ENCODE peak calls at places on chromosomes 1 and 21, in nine cellular contexts. M is adipocyte; O is effector memory CD4-positive, alpha-beta T cell; F is mesenchymal stem cell; Y is heart right ventricle; X is cardiac muscle cell; R is thyroid gland; I is hepatocyte; B is body of pancreas. V is an unnamed sample.

GRCh38 chr1:174217787-174218574 is 58.7 kb downstream of the RABGAP1L start:
- DNase-seq in M (peak; percentile 77), O (no peak), F (peak; percentile 55), Y (no peak), X (peak; percentile 58), R (no peak), I (peak; percentile 39), B (no peak), V (no peak)

GRCh38 chr1:109161836-109162606 is 48.1 kb downstream of the ELAPOR1 start:
- DNase-seq in M (peak; percentile 94), O (no peak), F (peak; percentile 93), Y (no peak), X (peak; percentile 91), R (peak; percentile 77), I (peak; percentile 40), B (peak; percentile 26), V (peak; percentile 47)

GRCh38 chr1:226778657-226779058 is 39.6 kb upstream of the ITPKB start:
- DNase-seq in M (peak; percentile 88), O (no peak), F (peak; percentile 17), Y (peak; percentile 28), X (peak; percentile 98), R (peak; percentile 52), I (no peak), B (no peak), V (no peak)

GRCh38 chr1:160724445-160725242 is 13.0 kb upstream of the CD48 start:
- DNase-seq in M (no peak), O (no peak), F (no peak), Y (no peak), X (no peak), R (no peak), I (no peak), B (no peak), V (no peak)

GRCh38 chr1:210558302-210558701 is 229.6 kb downstream of the HHAT start:
- DNase-seq in M (peak; percentile 28), O (no peak), F (peak; percentile 15), Y (peak; percentile 45), X (peak; percentile 46), R (peak; percentile 89), I (peak; percentile 40), B (peak; percentile 80), V (peak; percentile 49)

GRCh38 chr1:58358311-58358710 is 188.2 kb downstream of the OMA1 start:
- DNase-seq in M (peak; percentile 62), O (no peak), F (peak; percentile 30), Y (no peak), X (peak; percentile 1), R (no peak), I (peak; percentile 16), B (no peak), V (no peak)

GRCh38 chr1:248196965-248197364 is at the start of gene OR2M3:
- DNase-seq in M (no peak), O (no peak), F (no peak), Y (no peak), X (no peak), R (no peak), I (no peak), B (no peak), V (no peak)

GRCh38 chr1:173205146-173206051 is 1.7 kb downstream of the TNFSF4 start:
- DNase-seq in M (peak; percentile 59), O (peak; percentile 1), F (peak; percentile 86), Y (no peak), X (peak; percentile 90), R (no peak), I (peak; percentile 51), B (peak; percentile 28), V (no peak)

GRCh38 chr21:46661627-46662366 is 26.3 kb downstream of the PRMT2 start:
- DNase-seq in M (no peak), O (no peak), F (no peak), Y (no peak), X (no peak), R (no peak), I (no peak), B (no peak), V (no peak)

GRCh38 chr1:208146650-208147049 is 97.5 kb downstream of the PLXNA2 start:
- DNase-seq in M (no peak), O (no peak), F (no peak), Y (no peak), X (no peak), R (no peak), I (no peak), B (no peak), V (peak; percentile 18)

GRCh38 chr21:42988234-42988965 is 14.0 kb downstream of the PKNOX1 start:
- DNase-seq in M (peak; percentile 78), O (no peak), F (peak; percentile 32), Y (no peak), X (peak; percentile 32), R (peak; percentile 61), I (no peak), B (no peak), V (peak; percentile 38)

GRCh38 chr1:173946380-173946921 is 29.3 kb upstream of the SERPINC1 start:
- DNase-seq in M (no peak), O (no peak), F (no peak), Y (no peak), X (no peak), R (no peak), I (no peak), B (no peak), V (no peak)

GRCh38 chr21:45270306-45270821 is 17.3 kb downstream of the POFUT2 start:
- DNase-seq in M (no peak), O (no peak), F (no peak), Y (no peak), X (no peak), R (no peak), I (no peak), B (no peak), V (no peak)

GRCh38 chr1:218377143-218377660 is 32.1 kb downstream of the TGFB2 start:
- DNase-seq in M (peak; percentile 93), O (peak; percentile 21), F (peak; percentile 97), Y (no peak), X (peak; percentile 95), R (no peak), I (no peak), B (no peak), V (peak; percentile 83)

GRCh38 chr1:29326123-29326522 is 89.8 kb downstream of the PTPRU start:
- DNase-seq in M (no peak), O (no peak), F (no peak), Y (no peak), X (no peak), R (no peak), I (no peak), B (no peak), V (no peak)

GRCh38 chr1:59008599-59009347 is 224.9 kb upstream of the JUN start:
- DNase-seq in M (no peak), O (no peak), F (peak; percentile 54), Y (no peak), X (no peak), R (no peak), I (no peak), B (no peak), V (no peak)

GRCh38 chr1:170134126-170134525 is 11.6 kb upstream of the NTMT2 start:
- DNase-seq in M (no peak), O (no peak), F (peak; percentile 25), Y (no peak), X (no peak), R (no peak), I (no peak), B (no peak), V (no peak)

DNA sequence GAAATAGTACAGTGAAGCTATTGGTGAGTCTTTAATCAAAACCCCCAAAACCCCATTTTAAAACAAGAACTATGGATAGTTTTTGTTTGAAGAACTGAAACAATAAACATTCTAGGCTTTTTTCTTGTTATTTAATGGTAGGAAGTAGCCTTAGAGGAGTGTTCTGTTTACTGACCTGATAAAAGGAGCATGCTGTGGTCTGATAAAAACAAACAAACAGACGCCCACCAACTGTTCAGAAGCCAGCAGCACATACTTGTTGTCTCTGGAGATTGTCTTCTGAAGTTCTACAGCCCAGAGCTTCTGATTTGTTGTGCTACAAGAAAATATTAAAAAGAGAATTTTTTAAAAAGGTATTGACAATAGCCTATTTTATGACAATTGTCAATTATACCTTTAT is 54.1 kb upstream of the CFAP298 start:
- DNase-seq in M (peak; percentile 20), O (no peak), F (peak; percentile 5), Y (no peak), X (no peak), R (no peak), I (no peak), B (no peak), V (no peak)
- H3K9me3 ChIP-seq in M (no peaks in the 10 kb centered on the region), O (peaks cover 5% of the 10 kb centered on the region), F (peaks cover 14% of the 10 kb centered on the region), Y (peaks cover 25% of the 10 kb centered on the region), X (no peaks in the 10 kb centered on the region), R (no peaks in the 10 kb centered on the region), I (peaks cover 17% of the 10 kb centered on the region), B (no peaks in the 10 kb centered on the region), V (peaks cover 5% of the 10 kb centered on the region)

GRCh38 chr21:40053007-40053406 is 185.8 kb downstream of the PCP4 start:
- DNase-seq in M (no peak), O (no peak), F (no peak), Y (peak; percentile 45), X (no peak), R (peak; percentile 86), I (peak; percentile 17), B (no peak), V (no peak)
- H3K9me3 ChIP-seq in M (peaks cover 4% of the 10 kb centered on the region), O (no peaks in the 10 kb centered on the region), F (peaks cover 3% of the 10 kb centered on the region), Y (no peaks in the 10 kb centered on the region), X (no peaks in the 10 kb centered on the region), R (no peaks in the 10 kb centered on the region), I (no peaks in the 10 kb centered on the region), B (no peaks in the 10 kb centered on the region), V (no peaks in the 10 kb centered on the region)

DNA sequence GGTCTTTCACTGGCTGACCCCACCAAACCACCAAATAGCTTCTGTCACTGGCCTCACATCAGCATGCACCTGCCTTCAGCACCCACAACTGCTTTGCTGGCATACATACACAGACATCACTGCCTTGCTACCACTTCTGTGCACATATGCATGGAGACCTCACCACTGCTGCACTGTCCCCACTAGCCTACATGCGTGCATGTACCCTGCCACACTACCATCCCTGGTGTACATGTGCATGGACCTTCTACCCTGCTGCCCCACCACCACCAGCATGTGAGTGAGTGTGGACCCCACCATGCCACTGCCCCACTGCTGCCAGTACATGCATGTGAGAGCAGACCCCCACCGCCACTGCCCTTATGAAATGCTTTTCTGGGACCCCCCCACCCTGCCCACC is 6.1 kb downstream of the CD1C start:
- DNase-seq in M (no peak), O (no peak), F (no peak), Y (no peak), X (no peak), R (no peak), I (no peak), B (no peak), V (no peak)
- H3K9me3 ChIP-seq in M (peaks cover 5% of the 10 kb centered on the region), O (peaks cover 4% of the 10 kb centered on the region), F (no peaks in the 10 kb centered on the region), Y (peaks cover 10% of the 10 kb centered on the region), X (no peaks in the 10 kb centered on the region), R (peaks cover 3% of the 10 kb centered on the region), I (no peaks in the 10 kb centered on the region), B (no peaks in the 10 kb centered on the region), V (no peaks in the 10 kb centered on the region)

GRCh38 chr1:152394151-152394550 is 19.9 kb downstream of the CRNN start:
- DNase-seq in M (no peak), O (no peak), F (no peak), Y (no peak), X (no peak), R (no peak), I (no peak), B (no peak), V (no peak)

GRCh38 chr1:152392909-152393308 is 21.2 kb downstream of the CRNN start:
- DNase-seq in M (no peak), O (peak; percentile 33), F (no peak), Y (no peak), X (no peak), R (no peak), I (no peak), B (peak; percentile 9), V (no peak)

GRCh38 chr1:152386940-152387339 is 27.1 kb downstream of the CRNN start:
- DNase-seq in M (no peak), O (no peak), F (no peak), Y (no peak), X (peak; percentile 9), R (no peak), I (no peak), B (no peak), V (no peak)

GRCh38 chr1:152388889-152389288 is 25.2 kb downstream of the CRNN start:
- DNase-seq in M (no peak), O (no peak), F (no peak), Y (no peak), X (no peak), R (no peak), I (no peak), B (no peak), V (no peak)
- H3K9me3 ChIP-seq in M (no peaks in the 10 kb centered on the region), O (no peaks in the 10 kb centered on the region), F (no peaks in the 10 kb centered on the region), Y (no peaks in the 10 kb centered on the region), X (no peaks in the 10 kb centered on the region), R (no peaks in the 10 kb centered on the region), I (peaks cover 4% of the 10 kb centered on the region), B (no peaks in the 10 kb centered on the region), V (no peaks in the 10 kb centered on the region)

V was measured in SJCRH30.